ENCODE peak calls at places on chromosomes 5 and 9, in six cellular contexts. K is AG09309; N is CD4-positive, alpha-beta memory T cell; D is HCT116; T is IMR-90; C is BJ. Y is an unnamed sample.

GRCh38 chr9:33233659-33234335 is 6.2 kb upstream of the SPINK4 start:
- DNase-seq in K (peak; percentile 75), N (no peak), D (peak; percentile 95), T (peak; percentile 99), C (peak; percentile 38), Y (peak; percentile 89)

GRCh38 chr5:153998010-153998409 is 40.7 kb downstream of the FAM114A2 start:
- DNase-seq in K (no peak), N (no peak), D (no peak), T (no peak), C (no peak), Y (no peak)

GRCh38 chr5:111680737-111681413 is 76.1 kb downstream of the NREP start:
- DNase-seq in K (peak; percentile 89), N (no peak), D (peak; percentile 40), T (peak; percentile 97), C (peak; percentile 86), Y (peak; percentile 94)

GRCh38 chr5:161094411-161094810 is 242.4 kb upstream of the ATP10B start:
- DNase-seq in K (peak; percentile 70), N (no peak), D (no peak), T (peak; percentile 3), C (no peak), Y (no peak)

GRCh38 chr5:10513501-10514442 is 50.1 kb upstream of the ANKRD33B start:
- DNase-seq in K (peak; percentile 50), N (no peak), D (no peak), T (peak; percentile 83), C (peak; percentile 62), Y (peak; percentile 68)

GRCh38 chr9:92501671-92502393 is 19.5 kb upstream of the ASPN start:
- DNase-seq in K (peak; percentile 63), N (no peak), D (peak; percentile 52), T (peak; percentile 51), C (no peak), Y (no peak)

GRCh38 chr5:172573986-172574844 is 66.8 kb upstream of the NEURL1B start:
- DNase-seq in K (no peak), N (no peak), D (no peak), T (no peak), C (no peak), Y (no peak)

GRCh38 chr9:15512204-15512603 is 1.4 kb upstream of the PSIP1 start:
- DNase-seq in K (no peak), N (no peak), D (no peak), T (no peak), C (no peak), Y (no peak)

GRCh38 chr5:94623026-94623425 is 4.6 kb downstream of the SLF1 start:
- DNase-seq in K (no peak), N (no peak), D (no peak), T (no peak), C (no peak), Y (no peak)

GRCh38 chr9:136398286-136398685 is 1.7 kb downstream of the SNAPC4 start:
- DNase-seq in K (no peak), N (no peak), D (no peak), T (no peak), C (no peak), Y (no peak)

GRCh38 chr9:136401173-136401922 is 1.4 kb upstream of the SNAPC4 start:
- DNase-seq in K (no peak), N (no peak), D (no peak), T (peak; percentile 25), C (no peak), Y (no peak)

GRCh38 chr9:136397643-136398042 is 2.3 kb downstream of the SNAPC4 start:
- DNase-seq in K (no peak), N (no peak), D (no peak), T (no peak), C (no peak), Y (no peak)

GRCh38 chr9:136400038-136400834 is at the start of gene SNAPC4:
- DNase-seq in K (peak; percentile 11), N (peak; percentile 87), D (peak; percentile 62), T (peak; percentile 78), C (peak; percentile 17), Y (peak; percentile 39)

DNA sequence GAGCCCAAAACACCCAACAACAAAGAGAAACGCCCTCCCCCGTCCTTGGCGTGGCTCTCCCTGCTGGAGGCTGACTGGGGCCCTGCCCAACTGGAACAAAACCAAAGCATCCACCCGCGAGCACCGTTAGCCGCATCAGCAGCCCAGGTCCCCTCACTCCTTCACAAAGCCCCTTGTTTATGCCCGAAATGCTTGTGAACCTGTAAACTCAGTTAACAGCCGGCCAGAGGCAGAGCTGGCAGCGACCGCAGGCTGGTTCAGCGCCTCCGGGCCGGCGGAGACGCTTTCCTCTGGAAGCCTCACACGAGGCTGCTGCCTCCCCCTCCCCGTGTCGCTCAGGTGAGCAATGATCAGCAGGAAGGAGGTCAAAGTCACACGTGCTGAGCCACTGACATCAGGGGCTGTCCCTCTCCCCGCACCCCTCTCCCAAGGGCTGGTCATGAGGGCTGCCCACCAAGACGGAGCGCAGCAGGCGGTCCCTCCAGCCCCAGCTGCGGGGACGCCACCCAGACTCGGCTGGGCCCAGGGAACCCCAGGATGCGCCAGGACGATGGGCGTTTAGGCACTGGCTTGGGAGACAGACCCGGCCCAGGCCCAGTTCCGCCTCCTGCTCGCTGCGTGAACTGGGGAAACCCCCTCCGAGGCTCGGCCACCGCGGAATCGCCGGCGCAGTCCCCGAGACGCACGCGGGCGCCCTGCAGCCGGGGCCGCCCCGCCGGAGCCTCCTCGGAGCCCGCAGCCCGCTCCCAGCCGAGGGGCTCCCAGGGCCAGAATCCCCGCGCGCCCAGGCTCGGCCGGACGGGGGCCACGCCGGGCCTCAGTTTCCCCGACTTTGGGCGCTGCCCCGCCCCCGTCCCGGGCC is 563 bp downstream of the SNAPC4 start:
- DNase-seq in K (no peak), N (peak; percentile 19), D (no peak), T (no peak), C (no peak), Y (no peak)
- H3K4me3 ChIP-seq in K (peak overlapping the region; percentile 89), N (no peak overlapping the region), D (peak overlapping the region; percentile 82), T (peak overlapping the region; percentile 76), C (peak overlapping the region; percentile 59), Y (peak overlapping the region; percentile 77)

GRCh38 chr5:60402161-60402785 is 297.7 kb downstream of the DEPDC1B start:
- DNase-seq in K (no peak), N (no peak), D (no peak), T (no peak), C (no peak), Y (no peak)
- H3K4me3 ChIP-seq in K (no peak overlapping the region), N (no peak overlapping the region), D (no peak overlapping the region), T (no peak overlapping the region), C (no peak overlapping the region), Y (no peak overlapping the region)

GRCh38 chr9:20619492-20619860 is 2.8 kb downstream of the MLLT3 start:
- DNase-seq in K (no peak), N (no peak), D (no peak), T (no peak), C (no peak), Y (no peak)
- H3K4me3 ChIP-seq in K (no peak overlapping the region), N (no peak overlapping the region), D (no peak overlapping the region), T (peak overlapping the region; percentile 93), C (peak overlapping the region; percentile 77), Y (peak overlapping the region; percentile 91)

GRCh38 chr5:17275279-17276158 is 58.1 kb downstream of the BASP1 start:
- DNase-seq in K (no peak), N (no peak), D (no peak), T (no peak), C (no peak), Y (no peak)
- H3K4me3 ChIP-seq in K (no peak overlapping the region), N (no peak overlapping the region), D (no peak overlapping the region), T (no peak overlapping the region), C (no peak overlapping the region), Y (no peak overlapping the region)

DNA sequence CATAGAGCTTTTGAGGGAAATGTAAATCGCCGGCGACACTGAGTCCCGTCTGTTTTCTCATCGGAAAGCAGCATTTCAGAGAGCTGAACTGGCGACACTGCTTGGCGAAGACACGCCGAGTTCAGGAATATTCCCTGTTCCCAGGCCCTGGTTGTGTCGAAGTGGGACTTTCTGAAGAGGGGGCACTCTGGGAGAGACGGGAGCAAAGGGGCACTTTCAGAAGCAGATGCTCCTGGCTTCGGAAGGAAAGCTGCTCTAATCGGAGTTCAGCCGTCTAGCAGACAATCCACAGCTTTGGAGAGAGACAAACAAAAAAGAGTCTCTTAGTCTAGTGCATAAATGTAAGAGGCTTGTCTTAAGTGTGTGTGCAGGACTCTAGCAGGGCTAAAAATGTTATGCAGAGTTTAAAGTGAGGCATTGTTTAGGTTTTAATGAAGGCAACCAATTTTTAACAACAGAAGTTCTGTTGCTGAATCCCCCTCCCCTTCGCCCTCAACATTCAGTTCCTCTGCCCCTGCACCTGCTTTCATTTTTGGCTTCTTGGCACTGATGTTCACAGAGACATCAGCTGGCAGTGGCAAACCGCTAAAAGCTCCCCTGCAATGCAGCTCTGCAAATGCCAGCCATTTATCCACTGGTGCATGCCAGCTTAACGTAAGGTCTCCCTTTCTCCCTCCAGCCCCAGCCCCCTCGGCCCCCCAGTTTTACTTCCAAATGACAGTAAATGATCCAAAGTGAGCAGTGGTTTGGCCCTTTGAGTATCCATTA is 289.5 kb upstream of the MPDZ start:
- DNase-seq in K (no peak), N (no peak), D (no peak), T (no peak), C (no peak), Y (no peak)
- H3K4me3 ChIP-seq in K (no peak overlapping the region), N (no peak overlapping the region), D (no peak overlapping the region), T (peak overlapping the region; percentile 19), C (no peak overlapping the region), Y (peak overlapping the region; percentile 19)

GRCh38 chr9:82334286-82334685 is 345.7 kb downstream of the SPATA31D1 start:
- DNase-seq in K (peak; percentile 59), N (no peak), D (no peak), T (peak; percentile 65), C (peak; percentile 19), Y (peak; percentile 38)
- H3K4me3 ChIP-seq in K (no peak overlapping the region), N (no peak overlapping the region), D (no peak overlapping the region), T (no peak overlapping the region), C (no peak overlapping the region), Y (no peak overlapping the region)

GRCh38 chr5:178576591-178577351 is 13.4 kb downstream of the COL23A1 start:
- DNase-seq in K (no peak), N (no peak), D (no peak), T (no peak), C (no peak), Y (no peak)
- H3K4me3 ChIP-seq in K (no peak overlapping the region), N (no peak overlapping the region), D (no peak overlapping the region), T (no peak overlapping the region), C (no peak overlapping the region), Y (no peak overlapping the region)

GRCh38 chr5:107365355-107366109 is 305.2 kb downstream of the EFNA5 start:
- DNase-seq in K (peak; percentile 72), N (no peak), D (no peak), T (no peak), C (no peak), Y (peak; percentile 63)
- H3K4me3 ChIP-seq in K (no peak overlapping the region), N (no peak overlapping the region), D (no peak overlapping the region), T (no peak overlapping the region), C (no peak overlapping the region), Y (no peak overlapping the region)

DNA sequence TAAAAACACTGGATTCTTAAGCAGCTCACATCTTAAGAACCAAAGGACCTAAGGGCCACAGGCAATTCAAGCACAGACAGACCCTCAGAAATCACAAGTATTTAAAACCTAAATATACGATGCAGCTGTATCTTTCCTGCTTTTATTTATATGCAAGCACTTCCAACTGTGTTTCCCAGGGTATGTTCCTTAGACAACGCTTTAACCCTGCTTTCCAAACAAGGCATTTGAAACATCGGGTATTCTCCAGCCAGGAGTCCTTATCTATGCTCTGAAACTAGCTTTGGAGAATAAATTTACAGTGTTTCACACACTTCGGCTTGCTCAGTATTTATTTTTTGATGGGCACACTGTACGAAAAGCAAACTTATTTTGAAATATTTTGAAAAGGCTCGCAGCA is 13.5 kb downstream of the NR6A1 start:
- DNase-seq in K (no peak), N (no peak), D (no peak), T (no peak), C (no peak), Y (no peak)
- H3K4me3 ChIP-seq in K (no peak overlapping the region), N (no peak overlapping the region), D (no peak overlapping the region), T (no peak overlapping the region), C (no peak overlapping the region), Y (no peak overlapping the region)

Y was measured in skeletal muscle cell.